ENCODE peak calls at places on chromosomes 2 and 18, in eight cellular contexts. K is NCI-H69, S is amygdala, E is non-pigmented ciliary epithelial cell, F is NCI-H460, J is GM20000, R is NCI-H345, C is iris pigment epithelial cell. L is an unnamed sample.

GRCh38 chr2:226447896-226448295 is 351.7 kb downstream of the IRS1 start:
- DNase-seq in C (peak), F (no peak), S (no peak), J (no peak), R (no peak), K (no peak), E (no peak), L (no peak)

GRCh38 chr18:55997156-55997561 is 409.2 kb upstream of the TCF4 start:
- DNase-seq in C (peak), F (no peak), E (no peak), R (no peak), S (no peak), K (no peak), J (no peak), L (no peak)

GRCh38 chr2:97769308-97769707 is 55.9 kb downstream of the ZAP70 start:
- DNase-seq in R (no peak), J (no peak), E (no peak), K (no peak), F (no peak), S (no peak), C (no peak), L (no peak)

GRCh38 chr2:218360453-218360852 is 3.8 kb downstream of the CATIP start:
- DNase-seq in S (peak), C (no peak), F (no peak), R (no peak), E (no peak), K (no peak), J (no peak), L (no peak)

GRCh38 chr18:11826836-11827235 is 24.4 kb upstream of the CHMP1B start:
- DNase-seq in S (no peak), F (no peak), C (no peak), K (no peak), J (no peak), E (no peak), R (no peak), L (no peak)

GRCh38 chr2:86336350-86337234 is 834 bp downstream of the REEP1 start:
- DNase-seq in S (no peak), E (no peak), R (no peak), C (no peak), K (peak), F (no peak), J (peak), L (no peak)

GRCh38 chr2:240256704-240257637 is 116.5 kb upstream of the OTOS start:
- DNase-seq in R (no peak), K (no peak), J (no peak), E (no peak), S (no peak), C (no peak), F (no peak), L (no peak)

GRCh38 chr2:240479561-240479960 is 44.1 kb downstream of the GPC1 start:
- DNase-seq in R (no peak), K (no peak), C (no peak), F (no peak), S (no peak), E (no peak), J (no peak), L (no peak)

GRCh38 chr2:20097889-20098714 is 46.7 kb upstream of the LAPTM4A start:
- DNase-seq in S (peak), E (peak), K (peak), F (peak), R (peak), C (peak), J (peak), L (peak)

GRCh38 chr2:219452361-219453317 is 18.0 kb downstream of the SPEG start:
- DNase-seq in R (no peak), K (peak), C (peak), E (peak), J (no peak), S (no peak), F (no peak), L (peak)

GRCh38 chr2:112924855-112925254 is 13.9 kb downstream of the IL37 start:
- DNase-seq in E (no peak), F (no peak), J (no peak), K (no peak), C (no peak), R (no peak), S (no peak), L (no peak)

L was measured in uterus.